ENCODE peak calls at places on chromosomes 13 and 19, in four cellular contexts. H is GM19239, I is T-cell, P is fibroblast of pulmonary artery. S is an unnamed sample.

GRCh38 chr19:35162471-35163326 is 8.2 kb downstream of the FXYD5 start:
- DNase-seq in I (no peak), P (no peak), H (no peak), S (no peak)

GRCh38 chr13:46665243-46665629 is 112.3 kb downstream of the LRCH1 start:
- DNase-seq in P (no peak), I (no peak), H (no peak), S (no peak)

GRCh38 chr19:45494261-45494916 is 2.5 kb downstream of the RTN2 start:
- DNase-seq in I (no peak), H (no peak), P (no peak), S (no peak)

GRCh38 chr13:114106526-114106925 is 25.9 kb downstream of the RASA3 start:
- DNase-seq in I (no peak), P (no peak), H (no peak), S (no peak)

GRCh38 chr19:46717034-46717715 is at the start of gene PRKD2:
- DNase-seq in I (peak), H (peak), P (peak), S (peak)

GRCh38 chr13:38943231-38943630 is 47.4 kb downstream of the STOML3 start:
- DNase-seq in I (no peak), P (no peak), H (no peak), S (no peak)

GRCh38 chr19:33252418-33252962 is 26.8 kb upstream of the SLC7A10 start:
- DNase-seq in P (no peak), I (no peak), H (no peak), S (no peak)

GRCh38 chr19:18418725-18419194 is 438 bp upstream of the SSBP4 start:
- DNase-seq in P (no peak), H (no peak), I (no peak), S (no peak)

GRCh38 chr13:109846185-109846584 is 59.8 kb upstream of the IRS2 start:
- DNase-seq in H (no peak), I (no peak), P (no peak), S (no peak)

GRCh38 chr19:1271528-1272422 is 2.6 kb downstream of the CIRBP start:
- DNase-seq in P (no peak), I (no peak), H (no peak), S (no peak)

GRCh38 chr13:106986033-106986484 is 418.1 kb upstream of the ARGLU1 start:
- DNase-seq in I (no peak), H (no peak), P (peak), S (no peak)

GRCh38 chr13:66835040-66835628 is 395.0 kb downstream of the PCDH9 start:
- DNase-seq in P (peak), H (no peak), I (no peak), S (peak)

GRCh38 chr19:43534811-43535761 is 2.1 kb downstream of the ZNF575 start:
- DNase-seq in P (peak), I (peak), H (no peak), S (peak)

GRCh38 chr19:35513975-35514809 is 743 bp upstream of the DMKN start:
- DNase-seq in P (peak), H (no peak), I (no peak), S (no peak)

GRCh38 chr19:1854542-1855039 is 6.3 kb upstream of the REXO1 start:
- DNase-seq in I (no peak), P (no peak), H (no peak), S (no peak)

GRCh38 chr19:15251749-15252397 is 19.6 kb upstream of the EPHX3 start:
- DNase-seq in I (no peak), P (peak), H (no peak), S (no peak)

GRCh38 chr19:50255115-50255514 is 51.7 kb downstream of the MYH14 start:
- DNase-seq in I (no peak), H (no peak), P (no peak), S (peak)

GRCh38 chr19:269241-269640 is 22.0 kb downstream of the PLPP2 start:
- DNase-seq in H (no peak), P (no peak), I (no peak), S (no peak)

GRCh38 chr19:15154002-15154612 is 46.7 kb downstream of the NOTCH3 start:
- DNase-seq in I (peak), P (peak), H (no peak), S (no peak)

GRCh38 chr13:20940083-20940482 is 37.5 kb upstream of the XPO4 start:
- DNase-seq in H (no peak), I (no peak), P (peak), S (no peak)

GRCh38 chr13:102800145-102801041 is 1.5 kb downstream of the BIVM start:
- DNase-seq in P (peak), I (peak), H (peak), S (peak)

GRCh38 chr13:50129065-50129922 is 114.0 kb downstream of the KCNRG start:
- DNase-seq in H (no peak), P (no peak), I (no peak), S (no peak)

GRCh38 chr13:106649495-106649894 is 81.6 kb upstream of the ARGLU1 start:
- DNase-seq in I (no peak), H (no peak), P (peak), S (no peak)

GRCh38 chr13:99386911-99387788 is 80.0 kb upstream of the GPR183 start:
- DNase-seq in H (peak), I (peak), P (peak), S (no peak)

GRCh38 chr19:40666803-40667438 is 23.5 kb downstream of the NUMBL start:
- DNase-seq in H (no peak), I (no peak), P (no peak), S (no peak)

GRCh38 chr13:38386421-38386820 is 36.8 kb downstream of the UFM1 start:
- DNase-seq in H (no peak), P (peak), I (no peak), S (no peak)

GRCh38 chr19:21221653-21222052 is 79.8 kb downstream of the ZNF431 start:
- DNase-seq in I (no peak), P (no peak), H (no peak), S (no peak)

GRCh38 chr19:55147408-55148251 is 1.4 kb downstream of the TNNT1 start:
- DNase-seq in P (no peak), H (no peak), I (no peak), S (no peak)

GRCh38 chr19:1942078-1942933 is 1.3 kb downstream of the CSNK1G2 start:
- DNase-seq in H (peak), I (peak), P (peak), S (peak)

GRCh38 chr13:109945206-109945960 is 159.0 kb upstream of the IRS2 start:
- DNase-seq in H (no peak), P (peak), I (no peak), S (no peak)

GRCh38 chr19:3250675-3251074 is 26.2 kb downstream of the CELF5 start:
- DNase-seq in P (peak), H (no peak), I (peak), S (no peak)

GRCh38 chr13:113321546-113321945 is 24.5 kb downstream of the LAMP1 start:
- DNase-seq in P (no peak), H (no peak), I (no peak), S (no peak)

GRCh38 chr19:50025794-50026549 is at the start of gene ZNF473:
- DNase-seq in P (peak), I (peak), H (peak), S (peak)

GRCh38 chr19:40799558-40800338 is 757 bp downstream of the EGLN2 start:
- DNase-seq in P (peak), I (no peak), H (peak), S (no peak)

GRCh38 chr13:49110122-49110831 is 109.9 kb upstream of the MLNR start:
- DNase-seq in P (peak), H (peak), I (peak), S (peak)

GRCh38 chr13:108369412-108369811 is 99.9 kb downstream of the TNFSF13B start:
- DNase-seq in P (no peak), H (no peak), I (no peak), S (no peak)

GRCh38 chr13:110907951-110908898 is 6.6 kb downstream of the ANKRD10 start:
- DNase-seq in H (no peak), I (no peak), P (peak), S (no peak)

GRCh38 chr13:25288966-25289365 is 1.7 kb upstream of the MTMR6 start:
- DNase-seq in H (no peak), I (no peak), P (no peak), S (no peak)

GRCh38 chr13:67139551-67139950 is 90.6 kb downstream of the PCDH9 start:
- DNase-seq in I (no peak), P (no peak), H (no peak), S (no peak)

GRCh38 chr13:34617684-34618083 is 324.4 kb upstream of the NBEA start:
- DNase-seq in P (no peak), H (no peak), I (no peak), S (no peak)

S was measured in posterior cingulate gyrus.